ENCODE peak calls at places on chromosomes 7 and 10, in ten cellular contexts. One of them, this sample, is unnamed.

GRCh38 chr10:124572751-124573150 is 111.1 kb downstream of the LHPP start:
- DNase-seq in T-helper 9 cell: no peak
- DNase-seq in skeletal muscle cell: no peak
- DNase-seq in tibial nerve: no peak
- DNase-seq in activated gamma-delta T cell treated with anti-CD3 and anti-CD28 coated beads, Interleukin-2, amount 50 U/mL, for 16 hours: no peak
- DNase-seq in iris pigment epithelial cell: no peak
- DNase-seq in mucosa of descending colon: no peak
- DNase-seq in T follicular helper cell: no peak
- DNase-seq in NCI-H1092 treated with DMSO at 0.1 percent for 48 hours: no peak
- DNase-seq in naive thymus-derived CD4-positive, alpha-beta T cell: no peak
- DNase-seq in this sample: no peak

GRCh38 chr10:29078919-29079318 is 210.0 kb upstream of the LYZL1 start:
- DNase-seq in T-helper 9 cell: no peak
- DNase-seq in skeletal muscle cell: no peak
- DNase-seq in tibial nerve: no peak
- DNase-seq in activated gamma-delta T cell treated with anti-CD3 and anti-CD28 coated beads, Interleukin-2, amount 50 U/mL, for 16 hours: no peak
- DNase-seq in iris pigment epithelial cell: no peak
- DNase-seq in mucosa of descending colon: no peak
- DNase-seq in T follicular helper cell: no peak
- DNase-seq in NCI-H1092 treated with DMSO at 0.1 percent for 48 hours: no peak
- DNase-seq in naive thymus-derived CD4-positive, alpha-beta T cell: no peak
- DNase-seq in this sample: no peak

GRCh38 chr10:92238586-92239098 is 52.2 kb downstream of the CPEB3 start:
- DNase-seq in T-helper 9 cell: no peak
- DNase-seq in skeletal muscle cell: no peak
- DNase-seq in tibial nerve: peak
- DNase-seq in activated gamma-delta T cell treated with anti-CD3 and anti-CD28 coated beads, Interleukin-2, amount 50 U/mL, for 16 hours: no peak
- DNase-seq in iris pigment epithelial cell: peak
- DNase-seq in mucosa of descending colon: peak
- DNase-seq in T follicular helper cell: no peak
- DNase-seq in NCI-H1092 treated with DMSO at 0.1 percent for 48 hours: no peak
- DNase-seq in naive thymus-derived CD4-positive, alpha-beta T cell: no peak
- DNase-seq in this sample: no peak

GRCh38 chr7:140639366-140640053 is 1.1 kb downstream of the DENND2A start:
- DNase-seq in T-helper 9 cell: no peak
- DNase-seq in skeletal muscle cell: no peak
- DNase-seq in tibial nerve: no peak
- DNase-seq in activated gamma-delta T cell treated with anti-CD3 and anti-CD28 coated beads, Interleukin-2, amount 50 U/mL, for 16 hours: no peak
- DNase-seq in iris pigment epithelial cell: peak
- DNase-seq in mucosa of descending colon: no peak
- DNase-seq in T follicular helper cell: no peak
- DNase-seq in NCI-H1092 treated with DMSO at 0.1 percent for 48 hours: no peak
- DNase-seq in naive thymus-derived CD4-positive, alpha-beta T cell: no peak
- DNase-seq in this sample: peak

GRCh38 chr7:148135106-148135505 is 455.5 kb upstream of the C7orf33 start:
- DNase-seq in T-helper 9 cell: no peak
- DNase-seq in skeletal muscle cell: no peak
- DNase-seq in tibial nerve: no peak
- DNase-seq in activated gamma-delta T cell treated with anti-CD3 and anti-CD28 coated beads, Interleukin-2, amount 50 U/mL, for 16 hours: no peak
- DNase-seq in iris pigment epithelial cell: peak
- DNase-seq in mucosa of descending colon: no peak
- DNase-seq in T follicular helper cell: no peak
- DNase-seq in NCI-H1092 treated with DMSO at 0.1 percent for 48 hours: no peak
- DNase-seq in naive thymus-derived CD4-positive, alpha-beta T cell: no peak
- DNase-seq in this sample: no peak

GRCh38 chr7:75993689-75994387 is 557 bp downstream of the TMEM120A start:
- DNase-seq in T-helper 9 cell: peak
- DNase-seq in skeletal muscle cell: no peak
- DNase-seq in tibial nerve: peak
- DNase-seq in activated gamma-delta T cell treated with anti-CD3 and anti-CD28 coated beads, Interleukin-2, amount 50 U/mL, for 16 hours: no peak
- DNase-seq in iris pigment epithelial cell: peak
- DNase-seq in mucosa of descending colon: peak
- DNase-seq in T follicular helper cell: no peak
- DNase-seq in NCI-H1092 treated with DMSO at 0.1 percent for 48 hours: no peak
- DNase-seq in naive thymus-derived CD4-positive, alpha-beta T cell: no peak
- DNase-seq in this sample: peak

GRCh38 chr7:93622036-93622714 is 47.7 kb upstream of the CALCR start:
- DNase-seq in T-helper 9 cell: no peak
- DNase-seq in skeletal muscle cell: no peak
- DNase-seq in tibial nerve: no peak
- DNase-seq in activated gamma-delta T cell treated with anti-CD3 and anti-CD28 coated beads, Interleukin-2, amount 50 U/mL, for 16 hours: no peak
- DNase-seq in iris pigment epithelial cell: peak
- DNase-seq in mucosa of descending colon: no peak
- DNase-seq in T follicular helper cell: no peak
- DNase-seq in NCI-H1092 treated with DMSO at 0.1 percent for 48 hours: peak
- DNase-seq in naive thymus-derived CD4-positive, alpha-beta T cell: no peak
- DNase-seq in this sample: no peak

GRCh38 chr10:20957744-20958143 is 60.6 kb upstream of the NEBL start:
- DNase-seq in T-helper 9 cell: no peak
- DNase-seq in skeletal muscle cell: no peak
- DNase-seq in tibial nerve: no peak
- DNase-seq in activated gamma-delta T cell treated with anti-CD3 and anti-CD28 coated beads, Interleukin-2, amount 50 U/mL, for 16 hours: no peak
- DNase-seq in iris pigment epithelial cell: no peak
- DNase-seq in mucosa of descending colon: no peak
- DNase-seq in T follicular helper cell: no peak
- DNase-seq in NCI-H1092 treated with DMSO at 0.1 percent for 48 hours: no peak
- DNase-seq in naive thymus-derived CD4-positive, alpha-beta T cell: no peak
- DNase-seq in this sample: no peak

GRCh38 chr7:131196808-131197207 is 130.9 kb upstream of the MKLN1 start:
- DNase-seq in T-helper 9 cell: no peak
- DNase-seq in skeletal muscle cell: no peak
- DNase-seq in tibial nerve: no peak
- DNase-seq in activated gamma-delta T cell treated with anti-CD3 and anti-CD28 coated beads, Interleukin-2, amount 50 U/mL, for 16 hours: no peak
- DNase-seq in iris pigment epithelial cell: peak
- DNase-seq in mucosa of descending colon: no peak
- DNase-seq in T follicular helper cell: no peak
- DNase-seq in NCI-H1092 treated with DMSO at 0.1 percent for 48 hours: no peak
- DNase-seq in naive thymus-derived CD4-positive, alpha-beta T cell: no peak
- DNase-seq in this sample: no peak